ENCODE peak calls at places on chromosomes 7 and 10, in ten cellular contexts. G, R, C, D, Y, T, E, L, A and H are unnamed samples.

GRCh38 chr7:101614098-101614938 is 14.8 kb downstream of the MYL10 start:
- DNase-seq in G (no peak), R (no peak), C (no peak), D (no peak), Y (no peak), T (no peak), E (no peak), L (no peak), A (no peak), H (no peak)

GRCh38 chr10:89633484-89633883 is 11.6 kb downstream of the PANK1 start:
- DNase-seq in G (peak; percentile 74), R (no peak), C (no peak), D (peak; percentile 31), Y (no peak), T (peak; percentile 48), E (no peak), L (no peak), A (peak; percentile 67), H (peak; percentile 81)

GRCh38 chr7:56077681-56078080 is 13.6 kb downstream of the SUMF2 start:
- DNase-seq in G (no peak), R (no peak), C (no peak), D (no peak), Y (no peak), T (no peak), E (no peak), L (no peak), A (no peak), H (no peak)

GRCh38 chr7:96667026-96667425 is 42.6 kb downstream of the SEM1 start:
- DNase-seq in G (no peak), R (no peak), C (no peak), D (no peak), Y (no peak), T (no peak), E (no peak), L (no peak), A (no peak), H (peak; percentile 90)

GRCh38 chr10:50577681-50578350 is 45.9 kb downstream of the SGMS1 start:
- DNase-seq in G (peak; percentile 71), R (no peak), C (no peak), D (peak; percentile 30), Y (peak; percentile 7), T (peak; percentile 71), E (no peak), L (no peak), A (no peak), H (peak; percentile 66)

GRCh38 chr7:13932131-13932530 is 57.3 kb downstream of the ETV1 start:
- DNase-seq in G (no peak), R (no peak), C (no peak), D (no peak), Y (no peak), T (no peak), E (no peak), L (no peak), A (no peak), H (no peak)

GRCh38 chr10:11689945-11690736 is 52.0 kb upstream of the ECHDC3 start:
- DNase-seq in G (no peak), R (no peak), C (no peak), D (no peak), Y (no peak), T (no peak), E (no peak), L (no peak), A (no peak), H (no peak)

GRCh38 chr7:2926120-2926897 is 82.2 kb upstream of the GNA12 start:
- DNase-seq in G (no peak), R (peak; percentile 20), C (no peak), D (no peak), Y (no peak), T (no peak), E (no peak), L (no peak), A (no peak), H (no peak)

GRCh38 chr10:62057359-62057758 is 155.9 kb downstream of the ARID5B start:
- DNase-seq in G (peak; percentile 95), R (no peak), C (no peak), D (no peak), Y (no peak), T (no peak), E (no peak), L (no peak), A (no peak), H (no peak)

GRCh38 chr7:79159040-79159664 is 294.3 kb downstream of the MAGI2 start:
- DNase-seq in G (no peak), R (no peak), C (no peak), D (no peak), Y (no peak), T (no peak), E (no peak), L (no peak), A (no peak), H (no peak)

GRCh38 chr10:44969854-44970253 is 8.8 kb downstream of the DEPP1 start:
- DNase-seq in G (no peak), R (no peak), C (no peak), D (no peak), Y (no peak), T (no peak), E (no peak), L (no peak), A (no peak), H (no peak)

GRCh38 chr7:30348083-30348560 is 63.7 kb downstream of the ZNRF2 start:
- DNase-seq in G (peak; percentile 88), R (no peak), C (peak; percentile 70), D (peak; percentile 50), Y (peak; percentile 41), T (peak; percentile 8), E (no peak), L (peak; percentile 75), A (peak; percentile 92), H (peak; percentile 93)

GRCh38 chr10:79178614-79179403 is 110.0 kb downstream of the ZMIZ1 start:
- DNase-seq in G (peak; percentile 91), R (no peak), C (no peak), D (no peak), Y (no peak), T (peak; percentile 71), E (peak; percentile 79), L (no peak), A (no peak), H (peak; percentile 91)

GRCh38 chr7:73645643-73646182 is 21.4 kb upstream of the MLXIPL start:
- DNase-seq in G (no peak), R (no peak), C (no peak), D (no peak), Y (no peak), T (no peak), E (no peak), L (no peak), A (no peak), H (no peak)

GRCh38 chr7:73648593-73649332 is 18.9 kb upstream of the VPS37D start:
- DNase-seq in G (no peak), R (no peak), C (no peak), D (no peak), Y (no peak), T (no peak), E (no peak), L (no peak), A (no peak), H (no peak)

GRCh38 chr7:73650524-73650923 is 17.1 kb upstream of the VPS37D start:
- DNase-seq in G (no peak), R (no peak), C (no peak), D (no peak), Y (no peak), T (no peak), E (no peak), L (no peak), A (no peak), H (no peak)

GRCh38 chr7:73646785-73647724 is 20.6 kb upstream of the VPS37D start:
- DNase-seq in G (no peak), R (no peak), C (no peak), D (no peak), Y (no peak), T (no peak), E (no peak), L (no peak), A (no peak), H (no peak)

DNA sequence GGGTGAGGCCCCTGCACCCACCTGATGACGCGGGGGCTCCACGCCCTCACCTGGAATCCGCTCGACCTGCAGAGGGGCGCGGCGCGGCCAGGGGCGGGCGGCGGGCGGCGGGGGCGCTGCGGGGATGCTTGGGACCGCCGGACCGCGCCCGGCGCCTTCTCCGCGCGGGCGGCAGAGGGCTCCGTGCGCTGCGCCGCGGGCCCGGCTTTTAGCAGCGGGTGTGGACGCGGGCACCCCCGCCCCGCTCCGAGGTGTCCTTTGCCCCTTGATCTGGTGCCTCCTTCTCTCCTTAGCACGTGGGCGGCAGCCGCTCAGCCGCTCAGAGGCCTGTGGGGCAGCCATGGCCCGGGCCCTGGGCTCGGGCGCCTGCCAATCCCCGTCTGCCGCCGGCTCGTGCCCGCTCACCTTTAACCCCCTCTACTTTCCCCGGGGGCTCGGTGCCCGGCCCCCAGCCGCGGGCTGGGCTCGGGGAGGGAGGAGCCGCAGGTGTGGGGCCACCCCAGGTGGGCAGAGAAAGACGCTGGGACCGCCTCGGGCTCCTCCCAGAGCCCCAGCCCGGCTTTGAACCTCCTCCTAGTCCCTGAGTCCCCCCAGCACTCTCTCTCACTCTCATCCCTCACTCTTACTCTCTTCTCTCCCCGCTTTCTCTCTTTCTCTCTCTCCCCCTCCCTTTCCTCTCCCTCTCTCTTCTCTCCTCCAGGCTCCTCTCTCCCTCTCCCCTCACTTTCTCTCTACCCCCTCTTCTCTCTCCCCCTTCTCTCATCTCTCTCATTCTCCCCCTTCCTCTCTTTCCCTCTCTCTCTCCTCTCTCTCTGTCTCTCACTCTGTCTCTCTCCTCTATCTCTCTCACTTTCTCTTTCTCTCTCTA is 19.7 kb upstream of the VPS37D start:
- DNase-seq in G (no peak), R (no peak), C (no peak), D (no peak), Y (peak; percentile 52), T (peak; percentile 89), E (no peak), L (no peak), A (no peak), H (no peak)
- TF ChIP-seq CTCF in G (no peak), R (no peak), C (no peak), D (no peak), Y (peak; percentile 6), T (peak; percentile 25), E (no peak), L (no peak), A (no peak), H (no peak)

GRCh38 chr10:93071177-93071472 is 2.6 kb upstream of the CYP26A1 start:
- DNase-seq in G (no peak), R (no peak), C (no peak), D (no peak), Y (no peak), T (no peak), E (no peak), L (no peak), A (no peak), H (no peak)
- TF ChIP-seq CTCF in G (no peak), R (no peak), C (no peak), D (no peak), Y (no peak), T (no peak), E (no peak), L (no peak), A (no peak), H (no peak)

GRCh38 chr7:98294798-98295382 is 13.4 kb downstream of the BRI3 start:
- DNase-seq in G (peak; percentile 52), R (peak; percentile 63), C (peak; percentile 30), D (peak; percentile 68), Y (peak; percentile 73), T (peak; percentile 84), E (no peak), L (peak; percentile 41), A (no peak), H (no peak)
- TF ChIP-seq CTCF in G (peak; percentile 61), R (peak; percentile 60), C (peak; percentile 66), D (peak; percentile 60), Y (peak; percentile 76), T (peak; percentile 79), E (no peak), L (peak; percentile 79), A (peak; percentile 81), H (peak; percentile 68)

GRCh38 chr10:111360260-111360925 is 283.6 kb downstream of the ADRA2A start:
- DNase-seq in G (peak; percentile 0), R (peak; percentile 45), C (no peak), D (peak; percentile 59), Y (peak; percentile 25), T (peak; percentile 60), E (peak; percentile 20), L (peak; percentile 64), A (peak; percentile 6), H (no peak)
- TF ChIP-seq CTCF in G (peak; percentile 2), R (peak; percentile 52), C (peak; percentile 40), D (peak; percentile 47), Y (peak; percentile 19), T (peak; percentile 54), E (no peak), L (peak; percentile 78), A (peak; percentile 44), H (peak; percentile 10)